ENCODE peak calls at places on chromosomes 2 and 18, in seven cellular contexts. L is fibroblast of lung, U is Peyer's patch, B is stomach, Z is heart left ventricle, I is tibial nerve, P is IMR-90. E is an unnamed sample.
A peak's percentile ranks its signal among the peaks of the same experiment; 100 is the strongest.

GRCh38 chr18:37548679-37549289 is 16.8 kb downstream of the CELF4 start:
- DNase-seq in P (no peak), I (no peak), B (no peak), U (no peak), Z (no peak), L (no peak), E (no peak)

GRCh38 chr2:220664272-220665107 is 907.6 kb downstream of the EPHA4 start:
- DNase-seq in Z (no peak), L (peak; percentile 2), B (no peak), U (no peak), P (peak; percentile 66), I (peak; percentile 61), E (peak; percentile 15)

GRCh38 chr18:62183578-62184195 is 3.2 kb downstream of the PIGN start:
- DNase-seq in L (peak; percentile 45), Z (no peak), I (peak; percentile 51), B (no peak), U (no peak), P (peak; percentile 68), E (peak; percentile 14)

GRCh38 chr2:105324732-105325131 is 4.8 kb downstream of the TGFBRAP1 start:
- DNase-seq in U (no peak), L (peak; percentile 93), P (peak; percentile 62), Z (no peak), I (no peak), B (no peak), E (peak; percentile 27)

GRCh38 chr2:49935456-49935855 is 781.1 kb upstream of the FSHR start:
- DNase-seq in I (no peak), U (no peak), P (no peak), B (no peak), L (no peak), Z (no peak), E (no peak)

GRCh38 chr2:237162959-237163358 is 77.3 kb downstream of the COPS8 start:
- DNase-seq in Z (no peak), I (no peak), B (no peak), L (no peak), U (no peak), P (no peak), E (no peak)

GRCh38 chr18:49206717-49207116 is 253.7 kb downstream of the DYM start:
- DNase-seq in U (no peak), P (peak; percentile 17), Z (no peak), I (no peak), B (no peak), L (peak; percentile 11), E (no peak)

GRCh38 chr18:57786038-57786437 is 17.1 kb downstream of the ATP8B1 start:
- DNase-seq in B (no peak), Z (no peak), L (no peak), I (no peak), U (no peak), P (no peak), E (no peak)

GRCh38 chr2:62292190-62292589 is 96.3 kb downstream of the B3GNT2 start:
- DNase-seq in B (peak; percentile 60), U (no peak), Z (no peak), L (peak; percentile 80), I (peak; percentile 32), P (peak; percentile 11), E (no peak)

GRCh38 chr2:73285162-73285739 is 973 bp upstream of the FBXO41 start:
- DNase-seq in I (no peak), B (no peak), U (peak; percentile 68), L (no peak), Z (peak; percentile 19), P (no peak), E (no peak)

GRCh38 chr18:11669271-11669947 is 19.7 kb upstream of the GNAL start:
- DNase-seq in I (no peak), B (no peak), U (no peak), P (no peak), Z (no peak), L (no peak), E (no peak)

GRCh38 chr2:167264380-167264779 is 376.1 kb downstream of the XIRP2 start:
- DNase-seq in I (no peak), Z (no peak), L (no peak), P (no peak), B (no peak), U (no peak), E (no peak)

GRCh38 chr2:160574472-160575140 is 81.0 kb upstream of the RBMS1 start:
- DNase-seq in U (no peak), P (peak; percentile 87), I (no peak), L (peak; percentile 92), Z (no peak), B (no peak), E (peak; percentile 59)

GRCh38 chr2:226030369-226031077 is 631.0 kb downstream of the NYAP2 start:
- DNase-seq in U (no peak), L (no peak), P (no peak), Z (no peak), I (no peak), B (no peak), E (no peak)

GRCh38 chr2:182952741-182953450 is 85.4 kb downstream of the NCKAP1 start:
- DNase-seq in B (no peak), Z (no peak), U (no peak), P (peak; percentile 82), I (no peak), L (peak; percentile 77), E (no peak)

GRCh38 chr2:95060446-95061118 is 35.1 kb downstream of the MAL start:
- DNase-seq in Z (peak; percentile 2), P (no peak), B (no peak), L (no peak), I (no peak), U (no peak), E (no peak)

GRCh38 chr2:171531836-171532450 is 9.7 kb downstream of the CYBRD1 start:
- DNase-seq in B (no peak), U (no peak), P (peak; percentile 49), L (peak; percentile 26), I (no peak), Z (no peak), E (no peak)

GRCh38 chr2:79219383-79219988 is 59.9 kb upstream of the REG3A start:
- DNase-seq in L (peak; percentile 17), B (peak; percentile 51), P (peak; percentile 19), Z (no peak), U (no peak), I (peak; percentile 44), E (no peak)

DNA sequence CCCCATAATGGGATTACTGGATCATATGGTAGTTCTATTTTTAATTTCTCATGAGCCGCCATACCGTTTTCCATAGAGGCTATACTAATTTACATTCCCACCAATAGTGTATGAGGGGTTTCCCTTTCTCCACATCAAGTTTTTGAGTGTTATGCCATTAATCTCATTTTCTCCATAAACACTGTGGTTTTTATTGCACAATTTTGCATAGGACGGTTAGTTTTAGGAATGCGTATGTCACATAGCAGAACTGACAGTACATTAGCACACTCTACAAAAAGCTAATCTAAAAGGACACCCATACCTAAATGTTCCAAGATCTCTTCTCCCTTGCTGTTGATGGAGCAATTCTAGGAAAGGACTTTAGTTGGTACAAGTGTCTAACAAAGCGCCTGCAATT is 32.5 kb downstream of the DARS1 start:
- DNase-seq in B (no peak), P (peak; percentile 33), U (no peak), I (no peak), L (peak; percentile 46), Z (no peak), E (no peak)
- H3K36me3 ChIP-seq in B (peaks cover 10% of the 10 kb centered on the region), P (peaks cover 8% of the 10 kb centered on the region), U (no peaks in the 10 kb centered on the region), I (no peaks in the 10 kb centered on the region), L (no peaks in the 10 kb centered on the region), Z (no peaks in the 10 kb centered on the region), E (no peaks in the 10 kb centered on the region)

DNA sequence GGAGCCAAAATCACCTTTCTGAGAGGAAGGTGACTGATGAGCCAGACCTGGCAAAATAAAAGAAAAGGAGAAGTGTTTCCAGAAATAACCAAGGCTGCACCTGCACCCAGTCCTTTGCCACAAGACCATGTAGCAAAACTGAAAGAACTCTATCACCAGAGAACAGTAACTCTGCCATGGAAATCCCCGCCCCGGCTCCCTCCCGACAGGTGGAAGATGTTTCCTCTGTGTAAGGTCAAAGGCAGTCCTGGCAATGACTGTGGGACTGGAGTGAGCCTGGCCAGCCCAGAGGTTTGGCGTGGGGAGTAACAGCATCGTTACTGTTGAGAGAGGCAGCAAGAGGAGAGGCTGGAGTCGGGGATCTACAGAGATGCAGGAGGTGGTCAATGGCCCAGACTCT is 42.3 kb downstream of the SPRED2 start:
- DNase-seq in B (peak; percentile 66), P (no peak), I (no peak), U (peak; percentile 53), L (no peak), Z (no peak), E (no peak)
- H3K4me3 ChIP-seq in B (no peak overlapping the region), P (no peak overlapping the region), I (no peak overlapping the region), U (no peak overlapping the region), L (no peak overlapping the region), Z (no peak overlapping the region), E (no peak overlapping the region)

GRCh38 chr18:79345366-79345765 is 50.4 kb upstream of the NFATC1 start:
- DNase-seq in I (no peak), Z (no peak), L (no peak), P (no peak), B (no peak), U (no peak), E (no peak)

GRCh38 chr18:79348066-79348465 is 47.7 kb upstream of the NFATC1 start:
- DNase-seq in I (no peak), Z (no peak), B (no peak), P (peak; percentile 63), L (peak; percentile 43), U (no peak), E (no peak)

GRCh38 chr18:79343567-79344207 is 52.0 kb upstream of the NFATC1 start:
- DNase-seq in P (no peak), B (peak; percentile 46), Z (no peak), I (no peak), U (no peak), L (no peak), E (no peak)

GRCh38 chr18:79345981-79346380 is 49.7 kb upstream of the NFATC1 start:
- DNase-seq in L (no peak), I (no peak), P (no peak), B (no peak), U (no peak), Z (no peak), E (no peak)

DNA sequence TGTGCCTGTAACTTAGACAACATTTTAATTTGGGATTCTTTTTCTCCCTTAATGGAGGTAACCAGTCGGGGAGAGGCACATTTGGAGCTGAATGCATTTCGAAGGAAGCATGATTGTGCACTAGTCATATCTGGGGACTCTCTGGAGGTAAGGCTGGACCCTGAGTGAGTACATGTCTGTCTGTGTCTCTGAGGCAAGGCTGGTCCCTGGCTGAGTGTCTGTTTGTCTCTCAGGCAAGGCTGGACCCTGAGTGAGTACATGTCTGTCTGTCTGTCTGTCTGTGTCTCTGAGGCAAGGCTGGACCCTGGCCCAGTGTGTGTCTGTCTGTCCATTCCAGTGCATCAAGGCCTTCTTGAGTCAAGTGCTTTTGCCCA is 51.5 kb upstream of the NFATC1 start:
- DNase-seq in I (no peak), U (no peak), L (no peak), B (no peak), P (no peak), Z (no peak), E (no peak)
- H3K36me3 ChIP-seq in I (peaks cover 16% of the 10 kb centered on the region), U (no peaks in the 10 kb centered on the region), L (peaks cover 13% of the 10 kb centered on the region), B (peaks cover 72% of the 10 kb centered on the region), P (peaks cover 39% of the 10 kb centered on the region), Z (peaks cover 21% of the 10 kb centered on the region), E (peaks cover 20% of the 10 kb centered on the region)

GRCh38 chr2:39481611-39482010 is 44.5 kb upstream of the MAP4K3 start:
- DNase-seq in L (peak; percentile 73), Z (no peak), I (no peak), U (no peak), B (no peak), P (peak; percentile 72), E (no peak)

GRCh38 chr2:39470580-39470979 is 33.5 kb upstream of the MAP4K3 start:
- DNase-seq in B (no peak), Z (no peak), U (no peak), I (no peak), L (no peak), P (no peak), E (no peak)

GRCh38 chr2:39479696-39480095 is 42.6 kb upstream of the MAP4K3 start:
- DNase-seq in B (no peak), Z (no peak), P (peak; percentile 37), I (no peak), U (no peak), L (no peak), E (no peak)

GRCh38 chr2:39476524-39476923 is 39.4 kb upstream of the MAP4K3 start:
- DNase-seq in I (no peak), P (no peak), L (no peak), Z (no peak), B (no peak), U (no peak), E (no peak)
- H3K4me3 ChIP-seq in I (no peak overlapping the region), P (no peak overlapping the region), L (no peak overlapping the region), Z (no peak overlapping the region), B (no peak overlapping the region), U (no peak overlapping the region), E (no peak overlapping the region)

E was measured in BJ.